ENCODE peak calls at places on chromosome 11, in five cellular contexts. N is retina, F is dorsolateral prefrontal cortex, I is posterior vena cava, Z is NCI-H460. T is an unnamed sample.
A peak's percentile ranks its signal among the peaks of the same experiment; 100 is the strongest.

GRCh38 chr11:76455931-76456330 is 11.1 kb downstream of the EMSY start:
- DNase-seq in F (no peak), N (no peak), Z (no peak), I (no peak), T (no peak)

GRCh38 chr11:11731311-11732083 is 109.7 kb upstream of the GALNT18 start:
- DNase-seq in F (peak; percentile 30), N (peak; percentile 54), Z (no peak), I (no peak), T (peak; percentile 21)

GRCh38 chr11:61187505-61188130 is 15.7 kb upstream of the PGA3 start:
- DNase-seq in N (peak; percentile 81), F (peak; percentile 73), I (peak; percentile 85), Z (peak; percentile 62), T (peak; percentile 67)

GRCh38 chr11:8392166-8392565 is 128.5 kb upstream of the LMO1 start:
- DNase-seq in Z (no peak), F (no peak), N (no peak), I (no peak), T (no peak)

GRCh38 chr11:61776561-61777075 is 15.8 kb downstream of the TMEM258 start:
- DNase-seq in Z (peak; percentile 34), N (no peak), I (no peak), F (peak; percentile 67), T (no peak)

GRCh38 chr11:44372989-44373388 is 63.0 kb upstream of the ALX4 start:
- DNase-seq in Z (no peak), N (no peak), F (no peak), I (no peak), T (no peak)

GRCh38 chr11:130389315-130389935 is 39.0 kb downstream of the ADAMTS8 start:
- DNase-seq in F (no peak), N (no peak), I (peak; percentile 45), Z (no peak), T (peak; percentile 33)

GRCh38 chr11:19819148-19819547 is 106.5 kb downstream of the NAV2 start:
- DNase-seq in F (no peak), I (no peak), N (no peak), Z (no peak), T (no peak)

GRCh38 chr11:14577835-14578529 is 57.8 kb upstream of the PSMA1 start:
- DNase-seq in N (no peak), I (no peak), Z (no peak), F (no peak), T (no peak)

GRCh38 chr11:70901951-70902521 is 350.3 kb downstream of the SHANK2 start:
- DNase-seq in I (peak; percentile 73), Z (no peak), N (no peak), F (no peak), T (no peak)

GRCh38 chr11:88231894-88232482 is 56.7 kb upstream of the RAB38 start:
- DNase-seq in I (no peak), F (no peak), Z (peak; percentile 26), N (peak; percentile 39), T (peak; percentile 24)

GRCh38 chr11:33558097-33558496 is 142.5 kb downstream of the C11orf91 start:
- DNase-seq in Z (no peak), F (no peak), N (no peak), I (no peak), T (no peak)

GRCh38 chr11:43738600-43739409 is 58.3 kb downstream of the HSD17B12 start:
- DNase-seq in I (no peak), F (no peak), N (no peak), Z (no peak), T (no peak)

GRCh38 chr11:70577948-70578347 is 179.6 kb downstream of the CTTN start:
- DNase-seq in I (peak; percentile 48), N (no peak), F (peak; percentile 37), Z (no peak), T (no peak)

GRCh38 chr11:118912742-118913410 is 12.8 kb downstream of the BCL9L start:
- DNase-seq in F (no peak), N (no peak), I (no peak), Z (no peak), T (peak; percentile 35)